ENCODE peak calls at places on chromosomes 6 and 20, in nine cellular contexts. One of them, this sample, is unnamed.
A peak's percentile ranks its signal among the peaks of the same experiment; 100 is the strongest.

GRCh38 chr20:31713312-31714049 is 9.2 kb downstream of the BCL2L1 start:
- DNase-seq in D341Med: no peak
- DNase-seq in GM04503: peak; percentile 87
- DNase-seq in neural crest cell: no peak
- DNase-seq in foreskin keratinocyte: peak; percentile 83
- DNase-seq in T-helper 17 cell: no peak
- DNase-seq in GM04504: peak; percentile 91
- DNase-seq in cardiac fibroblast: peak; percentile 97
- DNase-seq in NCI-H2081: no peak
- DNase-seq in this sample: peak; percentile 84

GRCh38 chr6:26158581-26159416 is 71.6 kb downstream of the HFE start:
- DNase-seq in D341Med: peak; percentile 45
- DNase-seq in GM04503: no peak
- DNase-seq in neural crest cell: no peak
- DNase-seq in foreskin keratinocyte: peak; percentile 66
- DNase-seq in T-helper 17 cell: peak; percentile 27
- DNase-seq in GM04504: no peak
- DNase-seq in cardiac fibroblast: peak; percentile 68
- DNase-seq in NCI-H2081: peak; percentile 32
- DNase-seq in this sample: peak; percentile 37

GRCh38 chr6:10322991-10323390 is 91.9 kb downstream of the TFAP2A start:
- DNase-seq in D341Med: no peak
- DNase-seq in GM04503: no peak
- DNase-seq in neural crest cell: no peak
- DNase-seq in foreskin keratinocyte: peak; percentile 67
- DNase-seq in T-helper 17 cell: no peak
- DNase-seq in GM04504: no peak
- DNase-seq in cardiac fibroblast: no peak
- DNase-seq in NCI-H2081: no peak
- DNase-seq in this sample: no peak

GRCh38 chr6:122752990-122753687 is 26.4 kb upstream of the FABP7 start:
- DNase-seq in D341Med: no peak
- DNase-seq in GM04503: no peak
- DNase-seq in neural crest cell: no peak
- DNase-seq in foreskin keratinocyte: no peak
- DNase-seq in T-helper 17 cell: no peak
- DNase-seq in GM04504: no peak
- DNase-seq in cardiac fibroblast: no peak
- DNase-seq in NCI-H2081: no peak
- DNase-seq in this sample: no peak

GRCh38 chr6:52551483-52552277 is 25.2 kb downstream of the TRAM2 start:
- DNase-seq in D341Med: peak; percentile 79
- DNase-seq in GM04503: no peak
- DNase-seq in neural crest cell: peak; percentile 26
- DNase-seq in foreskin keratinocyte: peak; percentile 79
- DNase-seq in T-helper 17 cell: no peak
- DNase-seq in GM04504: no peak
- DNase-seq in cardiac fibroblast: peak; percentile 83
- DNase-seq in NCI-H2081: peak; percentile 83
- DNase-seq in this sample: peak; percentile 74

GRCh38 chr20:19756756-19757486 is 1.1 kb upstream of the RIN2 start:
- DNase-seq in D341Med: no peak
- DNase-seq in GM04503: no peak
- DNase-seq in neural crest cell: no peak
- DNase-seq in foreskin keratinocyte: peak; percentile 18
- DNase-seq in T-helper 17 cell: no peak
- DNase-seq in GM04504: no peak
- DNase-seq in cardiac fibroblast: no peak
- DNase-seq in NCI-H2081: no peak
- DNase-seq in this sample: peak; percentile 16

GRCh38 chr6:123338394-123338793 is 298.4 kb downstream of the TRDN start:
- DNase-seq in D341Med: no peak
- DNase-seq in GM04503: no peak
- DNase-seq in neural crest cell: no peak
- DNase-seq in foreskin keratinocyte: no peak
- DNase-seq in T-helper 17 cell: no peak
- DNase-seq in GM04504: no peak
- DNase-seq in cardiac fibroblast: no peak
- DNase-seq in NCI-H2081: no peak
- DNase-seq in this sample: no peak

GRCh38 chr6:78701407-78701806 is 165.9 kb upstream of the IRAK1BP1 start:
- DNase-seq in D341Med: no peak
- DNase-seq in GM04503: no peak
- DNase-seq in neural crest cell: no peak
- DNase-seq in foreskin keratinocyte: peak; percentile 86
- DNase-seq in T-helper 17 cell: no peak
- DNase-seq in GM04504: peak; percentile 3
- DNase-seq in cardiac fibroblast: peak; percentile 67
- DNase-seq in NCI-H2081: no peak
- DNase-seq in this sample: peak; percentile 12

GRCh38 chr6:35048031-35048613 is 93.0 kb downstream of the TCP11 start:
- DNase-seq in D341Med: no peak
- DNase-seq in GM04503: no peak
- DNase-seq in neural crest cell: peak; percentile 32
- DNase-seq in foreskin keratinocyte: no peak
- DNase-seq in T-helper 17 cell: no peak
- DNase-seq in GM04504: no peak
- DNase-seq in cardiac fibroblast: no peak
- DNase-seq in NCI-H2081: no peak
- DNase-seq in this sample: no peak

GRCh38 chr6:36373368-36374009 is 14.0 kb downstream of the ETV7 start:
- DNase-seq in D341Med: no peak
- DNase-seq in GM04503: no peak
- DNase-seq in neural crest cell: no peak
- DNase-seq in foreskin keratinocyte: peak; percentile 63
- DNase-seq in T-helper 17 cell: no peak
- DNase-seq in GM04504: no peak
- DNase-seq in cardiac fibroblast: no peak
- DNase-seq in NCI-H2081: no peak
- DNase-seq in this sample: no peak

GRCh38 chr6:160583805-160584204 is 80.3 kb downstream of the LPA start:
- DNase-seq in D341Med: no peak
- DNase-seq in GM04503: no peak
- DNase-seq in neural crest cell: no peak
- DNase-seq in foreskin keratinocyte: peak; percentile 88
- DNase-seq in T-helper 17 cell: no peak
- DNase-seq in GM04504: no peak
- DNase-seq in cardiac fibroblast: peak; percentile 5
- DNase-seq in NCI-H2081: no peak
- DNase-seq in this sample: no peak

GRCh38 chr6:50791900-50792508 is 26.7 kb upstream of the TFAP2B start:
- DNase-seq in D341Med: peak; percentile 48
- DNase-seq in GM04503: no peak
- DNase-seq in neural crest cell: peak; percentile 18
- DNase-seq in foreskin keratinocyte: peak; percentile 45
- DNase-seq in T-helper 17 cell: no peak
- DNase-seq in GM04504: peak; percentile 15
- DNase-seq in cardiac fibroblast: peak; percentile 58
- DNase-seq in NCI-H2081: peak; percentile 46
- DNase-seq in this sample: peak; percentile 40